ENCODE peak calls at places on chromosome X, in seven cellular contexts. I is iris pigment epithelial cell, C is H9, N is NCI-H1092, Q is AG08396, W is colonic mucosa, L is cardiac septum. H is an unnamed sample.
A peak's percentile ranks its signal among the peaks of the same experiment; 100 is the strongest.

GRCh38 chrX:40908026-40908425 is 172.7 kb upstream of the MED14 start:
- DNase-seq in I (peak; percentile 47), C (no peak), N (no peak), Q (no peak), W (no peak), L (no peak), H (no peak)

GRCh38 chrX:102345916-102346315 is 93.9 kb downstream of the NXF2B start:
- DNase-seq in I (peak; percentile 40), C (peak; percentile 68), N (no peak), Q (peak; percentile 43), W (peak; percentile 67), L (peak; percentile 71), H (no peak)

GRCh38 chrX:150887906-150888465 is 10.5 kb downstream of the CD99L2 start:
- DNase-seq in I (peak; percentile 41), C (no peak), N (no peak), Q (no peak), W (no peak), L (no peak), H (no peak)

GRCh38 chrX:130975947-130976346 is 72.9 kb upstream of the ENOX2 start:
- DNase-seq in I (peak; percentile 50), C (no peak), N (peak; percentile 11), Q (peak; percentile 33), W (peak; percentile 42), L (no peak), H (no peak)

GRCh38 chrX:151359931-151360871 is 36.8 kb upstream of the VMA21 start:
- DNase-seq in I (peak; percentile 9), C (peak; percentile 64), N (peak; percentile 55), Q (peak; percentile 37), W (peak; percentile 23), L (no peak), H (no peak)

GRCh38 chrX:28988246-28988645 is 401.0 kb downstream of the IL1RAPL1 start:
- DNase-seq in I (no peak), C (no peak), N (no peak), Q (no peak), W (no peak), L (no peak), H (no peak)

GRCh38 chrX:133376422-133376821 is 38.9 kb downstream of the GPC4 start:
- DNase-seq in I (no peak), C (no peak), N (no peak), Q (no peak), W (no peak), L (no peak), H (no peak)

GRCh38 chrX:2559124-2559523 is 58.3 kb upstream of the DHRSX start:
- DNase-seq in I (no peak), C (no peak), N (no peak), Q (no peak), W (no peak), L (no peak), H (no peak)